ENCODE peak calls at places on chromosomes 5 and 9, in four cellular contexts. M is K562, H is GM12878, W is H1. T is an unnamed sample.

GRCh38 chr9:98105006-98105405 is 14.0 kb downstream of the TRIM14 start:
- DNase-seq in M (no peak), H (no peak), W (no peak), T (no peak)

GRCh38 chr9:72255546-72255925 is 106.3 kb downstream of the GDA start:
- DNase-seq in M (no peak), H (no peak), W (no peak), T (no peak)

GRCh38 chr9:17462869-17463464 is 115.9 kb upstream of the SH3GL2 start:
- DNase-seq in M (peak; percentile 19), H (no peak), W (no peak), T (no peak)

GRCh38 chr5:62331921-62332320 is 25.9 kb downstream of the KIF2A start:
- DNase-seq in M (no peak), H (no peak), W (no peak), T (no peak)

GRCh38 chr9:22084336-22085035 is 75.4 kb upstream of the CDKN2B start:
- DNase-seq in M (no peak), H (no peak), W (no peak), T (peak; percentile 74)

GRCh38 chr9:98615633-98616032 is 93.1 kb downstream of the GABBR2 start:
- DNase-seq in M (no peak), H (no peak), W (no peak), T (no peak)

GRCh38 chr5:41682641-41683040 is 172.2 kb upstream of the PLCXD3 start:
- DNase-seq in M (no peak), H (no peak), W (no peak), T (no peak)

GRCh38 chr9:94528886-94529285 is 26.0 kb upstream of the PCAT7 start:
- DNase-seq in M (no peak), H (no peak), W (no peak), T (no peak)

GRCh38 chr5:10981927-10982326 is 220.9 kb upstream of the DAP start:
- DNase-seq in M (no peak), H (no peak), W (no peak), T (no peak)

GRCh38 chr9:77152289-77152688 is 25.0 kb upstream of the VPS13A start:
- DNase-seq in M (no peak), H (no peak), W (no peak), T (no peak)

GRCh38 chr9:81720450-81721086 is 31.2 kb upstream of the TLE1 start:
- DNase-seq in M (no peak), H (no peak), W (no peak), T (no peak)
- TF ChIP-seq EGR1 in M (no peak), H (no peak), W (no peak), T (no peak)

GRCh38 chr5:122668552-122668951 is 106.3 kb upstream of the SNX2 start:
- DNase-seq in M (no peak), H (no peak), W (no peak), T (no peak)
- TF ChIP-seq SIN3A in M (no peak), H (no peak), W (no peak), T (no peak)

GRCh38 chr5:122124766-122125165 is 4.6 kb upstream of the ZNF474 start:
- DNase-seq in M (no peak), H (no peak), W (no peak), T (no peak)

GRCh38 chr5:122130152-122130551 is 806 bp downstream of the ZNF474 start:
- DNase-seq in M (no peak), H (no peak), W (no peak), T (no peak)

GRCh38 chr5:122126711-122127385 is 2.5 kb upstream of the ZNF474 start:
- DNase-seq in M (no peak), H (no peak), W (no peak), T (no peak)

GRCh38 chr5:122126177-122126701 is 3.1 kb upstream of the ZNF474 start:
- DNase-seq in M (peak; percentile 54), H (no peak), W (no peak), T (no peak)

DNA sequence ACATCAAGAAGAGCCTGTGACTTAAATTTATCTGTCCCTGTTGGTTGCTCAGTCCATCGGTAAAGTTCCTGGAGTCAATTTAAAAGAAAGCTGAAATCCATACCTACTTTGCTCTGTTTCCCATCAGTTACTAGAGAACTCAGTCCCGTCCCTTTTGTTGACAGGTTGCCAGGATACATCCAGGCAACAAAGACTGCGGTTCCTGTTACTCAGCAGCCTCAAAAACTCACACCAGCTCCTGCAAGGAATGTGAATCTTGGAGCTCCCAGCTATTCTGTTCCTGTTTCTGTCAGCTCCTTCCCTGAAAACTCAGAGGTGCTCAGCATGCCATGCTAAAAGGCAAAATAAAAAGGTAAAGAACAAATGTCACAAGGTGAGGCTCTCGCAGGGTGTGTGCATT is at the start of gene ZNF474:
- DNase-seq in M (peak; percentile 28), H (no peak), W (peak; percentile 39), T (peak; percentile 28)
- TF ChIP-seq EGR1 in M (no peak), H (no peak), W (no peak), T (no peak)

GRCh38 chr5:147699496-147700088 is 82.9 kb downstream of the JAKMIP2 start:
- DNase-seq in M (no peak), H (no peak), W (no peak), T (no peak)

GRCh38 chr5:147697380-147697779 is 85.1 kb downstream of the JAKMIP2 start:
- DNase-seq in M (no peak), H (no peak), W (no peak), T (no peak)

GRCh38 chr5:147704544-147704943 is 78.0 kb downstream of the JAKMIP2 start:
- DNase-seq in M (no peak), H (no peak), W (no peak), T (no peak)

DNA sequence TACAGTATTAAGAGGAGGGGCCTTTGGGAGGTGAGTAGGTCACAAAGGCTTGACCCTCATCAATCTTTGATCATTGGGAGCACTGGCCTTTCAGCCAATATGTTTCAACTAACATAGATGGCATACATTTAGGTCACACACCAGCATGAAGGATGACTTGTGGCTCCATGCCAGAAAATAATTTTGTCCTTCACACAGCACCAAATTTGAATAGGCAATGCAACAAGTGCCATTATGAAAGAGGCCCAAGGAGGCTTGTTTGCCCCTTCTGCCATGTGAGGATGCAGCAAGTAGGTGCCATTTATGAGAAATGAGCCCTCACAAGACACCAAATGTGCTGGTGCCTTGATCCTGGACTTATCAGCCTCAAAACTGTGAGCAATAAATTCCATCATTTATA is 81.1 kb downstream of the JAKMIP2 start:
- DNase-seq in M (no peak), H (no peak), W (no peak), T (no peak)
- TF ChIP-seq SIN3A in M (no peak), H (no peak), W (no peak), T (no peak)

GRCh38 chr9:127014210-127014609 is 99.6 kb downstream of the RALGPS1 start:
- DNase-seq in M (no peak), H (no peak), W (no peak), T (no peak)
- TF ChIP-seq EGR1 in M (no peak), H (no peak), W (no peak), T (no peak)

DNA sequence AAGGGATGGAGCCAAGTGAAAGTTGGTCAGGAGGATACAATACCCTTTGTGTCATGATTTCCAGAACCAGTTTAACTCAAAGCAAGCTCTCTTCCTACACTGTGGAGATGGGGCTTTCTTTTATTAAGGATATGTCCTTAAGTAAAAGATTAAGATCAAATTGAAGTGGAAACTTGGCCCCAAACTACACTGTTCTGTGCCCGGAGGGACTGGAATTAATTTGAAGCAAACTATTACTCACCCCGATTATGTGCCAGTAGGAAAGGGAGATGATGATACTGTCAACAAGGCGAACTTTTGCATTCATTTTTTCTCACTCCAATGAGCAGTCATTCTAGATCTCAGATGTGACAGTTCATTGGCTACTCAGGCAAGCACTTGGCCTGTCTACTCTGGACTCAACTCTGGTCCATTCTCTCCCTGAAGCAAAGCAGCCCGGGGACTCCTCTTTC is 186.7 kb downstream of the NTRK2 start:
- DNase-seq in M (no peak), H (no peak), W (no peak), T (no peak)
- TF ChIP-seq SIN3A in M (no peak), H (no peak), W (no peak), T (no peak)

DNA sequence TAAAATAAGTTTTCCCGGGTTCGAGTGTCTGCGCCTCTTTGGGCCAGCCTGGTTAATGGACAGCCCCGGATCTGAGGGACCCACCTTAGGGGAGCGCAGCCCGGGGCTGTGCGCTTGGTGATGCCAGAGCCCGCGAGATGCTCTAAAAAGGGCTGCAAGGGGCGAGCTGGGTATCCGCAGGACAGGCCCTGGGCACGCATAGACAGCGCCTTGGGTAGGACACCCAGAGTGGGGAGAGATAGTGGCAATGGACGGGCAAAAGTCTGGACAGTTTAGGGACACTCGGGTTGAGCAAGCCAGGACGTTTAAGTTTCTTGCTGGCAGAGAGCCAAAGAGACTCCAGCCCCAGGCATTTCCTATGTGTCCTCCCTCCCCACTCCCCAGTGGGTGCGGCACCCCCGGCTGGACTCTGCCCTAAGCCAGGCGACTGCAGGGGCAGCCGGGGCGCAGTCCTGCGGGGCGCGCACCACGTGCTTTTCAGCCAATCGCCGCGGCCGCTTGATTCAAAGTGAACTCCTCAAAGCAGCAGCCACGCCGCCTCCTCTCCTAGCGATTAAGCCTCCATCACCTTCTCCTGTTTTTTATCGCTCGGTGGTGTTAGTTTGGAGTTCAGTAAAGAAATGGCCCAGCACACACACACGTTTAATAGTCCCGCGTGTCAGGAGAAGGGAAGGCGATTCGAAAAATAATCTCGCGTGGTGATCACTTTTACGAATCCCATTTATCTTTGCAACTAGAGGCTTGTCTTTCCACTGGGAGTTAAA is 668 bp upstream of the ENC1 start:
- DNase-seq in M (peak; percentile 51), H (no peak), W (no peak), T (peak; percentile 48)
- TF ChIP-seq EGR1 in M (no peak), H (no peak), W (no peak), T (no peak)

GRCh38 chr9:134455951-134456739 is 129.9 kb downstream of the RXRA start:
- DNase-seq in M (peak; percentile 55), H (no peak), W (no peak), T (peak; percentile 35)
- TF ChIP-seq SIN3A in M (no peak), H (no peak), W (no peak), T (no peak)

GRCh38 chr5:53878015-53878414 is 317.6 kb downstream of the NDUFS4 start:
- DNase-seq in M (no peak), H (no peak), W (no peak), T (no peak)

GRCh38 chr5:53874409-53874808 is 314.0 kb downstream of the NDUFS4 start:
- DNase-seq in M (no peak), H (no peak), W (no peak), T (no peak)

GRCh38 chr5:53879708-53880356 is 319.4 kb downstream of the NDUFS4 start:
- DNase-seq in M (no peak), H (no peak), W (no peak), T (no peak)

GRCh38 chr5:53882637-53883036 is 322.2 kb downstream of the NDUFS4 start:
- DNase-seq in M (no peak), H (no peak), W (no peak), T (no peak)

GRCh38 chr5:53877243-53877642 is 316.8 kb downstream of the NDUFS4 start:
- DNase-seq in M (no peak), H (no peak), W (no peak), T (no peak)
- TF ChIP-seq EGR1 in M (no peak), H (no peak), W (no peak), T (no peak)

T was measured in HCT116.